ENCODE peak calls at places on chromosomes 1 and 21, in five cellular contexts. One of them, this sample, is unnamed.

GRCh38 chr1:158095737-158096335 is 84.9 kb upstream of the CD1D start:
- DNase-seq in tibial artery: no peak
- DNase-seq in osteocyte: no peak
- DNase-seq in HFF-Myc: no peak
- DNase-seq in endothelial cell: peak
- DNase-seq in this sample: no peak

GRCh38 chr1:63892632-63893395 is 119.0 kb downstream of the ROR1 start:
- DNase-seq in tibial artery: no peak
- DNase-seq in osteocyte: no peak
- DNase-seq in HFF-Myc: no peak
- DNase-seq in endothelial cell: no peak
- DNase-seq in this sample: peak

GRCh38 chr1:7117599-7118281 is 332.5 kb downstream of the CAMTA1 start:
- DNase-seq in tibial artery: peak
- DNase-seq in osteocyte: no peak
- DNase-seq in HFF-Myc: peak
- DNase-seq in endothelial cell: peak
- DNase-seq in this sample: no peak

GRCh38 chr1:48864913-48865312 is 88.2 kb upstream of the BEND5 start:
- DNase-seq in tibial artery: no peak
- DNase-seq in osteocyte: no peak
- DNase-seq in HFF-Myc: no peak
- DNase-seq in endothelial cell: no peak
- DNase-seq in this sample: no peak

GRCh38 chr1:169115891-169116585 is 9.5 kb downstream of the ATP1B1 start:
- DNase-seq in tibial artery: no peak
- DNase-seq in osteocyte: no peak
- DNase-seq in HFF-Myc: no peak
- DNase-seq in endothelial cell: no peak
- DNase-seq in this sample: peak

GRCh38 chr1:202811296-202812175 is 782 bp downstream of the PCAT6 start:
- DNase-seq in tibial artery: no peak
- DNase-seq in osteocyte: no peak
- DNase-seq in HFF-Myc: no peak
- DNase-seq in endothelial cell: peak
- DNase-seq in this sample: no peak

GRCh38 chr1:213979751-213980605 is 7.8 kb upstream of the PROX1 start:
- DNase-seq in tibial artery: no peak
- DNase-seq in osteocyte: no peak
- DNase-seq in HFF-Myc: no peak
- DNase-seq in endothelial cell: no peak
- DNase-seq in this sample: no peak

GRCh38 chr1:28078680-28079626 is 9.5 kb downstream of the EYA3 start:
- DNase-seq in tibial artery: no peak
- DNase-seq in osteocyte: no peak
- DNase-seq in HFF-Myc: no peak
- DNase-seq in endothelial cell: no peak
- DNase-seq in this sample: no peak

GRCh38 chr1:24752305-24752704 is 7.1 kb downstream of the CLIC4 start:
- DNase-seq in tibial artery: no peak
- DNase-seq in osteocyte: peak
- DNase-seq in HFF-Myc: no peak
- DNase-seq in endothelial cell: no peak
- DNase-seq in this sample: no peak

GRCh38 chr1:74324684-74325448 is 89.7 kb downstream of the TNNI3K start:
- DNase-seq in tibial artery: no peak
- DNase-seq in osteocyte: no peak
- DNase-seq in HFF-Myc: no peak
- DNase-seq in endothelial cell: no peak
- DNase-seq in this sample: no peak

GRCh38 chr21:26041441-26042180 is 129.0 kb downstream of the APP start:
- DNase-seq in tibial artery: no peak
- DNase-seq in osteocyte: no peak
- DNase-seq in HFF-Myc: no peak
- DNase-seq in endothelial cell: no peak
- DNase-seq in this sample: no peak

GRCh38 chr1:197307551-197307950 is 39.5 kb downstream of the CRB1 start:
- DNase-seq in tibial artery: no peak
- DNase-seq in osteocyte: no peak
- DNase-seq in HFF-Myc: no peak
- DNase-seq in endothelial cell: no peak
- DNase-seq in this sample: no peak

GRCh38 chr1:33742663-33743062 is 121.2 kb upstream of the HMGB4 start:
- DNase-seq in tibial artery: no peak
- DNase-seq in osteocyte: peak
- DNase-seq in HFF-Myc: no peak
- DNase-seq in endothelial cell: no peak
- DNase-seq in this sample: no peak

GRCh38 chr21:35222021-35222420 is 172.9 kb upstream of the RUNX1 start:
- DNase-seq in tibial artery: no peak
- DNase-seq in osteocyte: no peak
- DNase-seq in HFF-Myc: no peak
- DNase-seq in endothelial cell: no peak
- DNase-seq in this sample: no peak

GRCh38 chr1:192998536-192998935 is 60.6 kb downstream of the UCHL5 start:
- DNase-seq in tibial artery: no peak
- DNase-seq in osteocyte: no peak
- DNase-seq in HFF-Myc: no peak
- DNase-seq in endothelial cell: no peak
- DNase-seq in this sample: no peak

GRCh38 chr21:23101111-23101510 is 2102.9 kb downstream of the NCAM2 start:
- DNase-seq in tibial artery: no peak
- DNase-seq in osteocyte: no peak
- DNase-seq in HFF-Myc: no peak
- DNase-seq in endothelial cell: no peak
- DNase-seq in this sample: no peak

GRCh38 chr1:90402893-90403849 is 313.9 kb downstream of the BARHL2 start:
- DNase-seq in tibial artery: no peak
- DNase-seq in osteocyte: no peak
- DNase-seq in HFF-Myc: peak
- DNase-seq in endothelial cell: peak
- DNase-seq in this sample: no peak

GRCh38 chr21:29025328-29025713 is 853 bp downstream of the USP16 start:
- DNase-seq in tibial artery: no peak
- DNase-seq in osteocyte: no peak
- DNase-seq in HFF-Myc: no peak
- DNase-seq in endothelial cell: no peak
- DNase-seq in this sample: no peak

GRCh38 chr1:207152792-207153434 is 48.9 kb downstream of the C4BPA start:
- DNase-seq in tibial artery: no peak
- DNase-seq in osteocyte: no peak
- DNase-seq in HFF-Myc: no peak
- DNase-seq in endothelial cell: no peak
- DNase-seq in this sample: no peak

GRCh38 chr1:153122831-153123421 is 9.6 kb upstream of the SPRR2F start:
- DNase-seq in tibial artery: no peak
- DNase-seq in osteocyte: no peak
- DNase-seq in HFF-Myc: no peak
- DNase-seq in endothelial cell: peak
- DNase-seq in this sample: no peak

GRCh38 chr1:40709100-40709801 is 17.7 kb downstream of the NFYC start:
- DNase-seq in tibial artery: peak
- DNase-seq in osteocyte: peak
- DNase-seq in HFF-Myc: peak
- DNase-seq in endothelial cell: peak
- DNase-seq in this sample: peak

GRCh38 chr21:38503588-38503987 is 5.3 kb upstream of the ERG start:
- DNase-seq in tibial artery: peak
- DNase-seq in osteocyte: no peak
- DNase-seq in HFF-Myc: peak
- DNase-seq in endothelial cell: peak
- DNase-seq in this sample: no peak

GRCh38 chr1:36137776-36138175 is 11.5 kb downstream of the TRAPPC3 start:
- DNase-seq in tibial artery: no peak
- DNase-seq in osteocyte: no peak
- DNase-seq in HFF-Myc: no peak
- DNase-seq in endothelial cell: no peak
- DNase-seq in this sample: no peak

GRCh38 chr1:100606438-100606837 is 68.5 kb downstream of the GPR88 start:
- DNase-seq in tibial artery: no peak
- DNase-seq in osteocyte: no peak
- DNase-seq in HFF-Myc: no peak
- DNase-seq in endothelial cell: peak
- DNase-seq in this sample: no peak

GRCh38 chr1:59015708-59016107 is 231.9 kb upstream of the JUN start:
- DNase-seq in tibial artery: no peak
- DNase-seq in osteocyte: no peak
- DNase-seq in HFF-Myc: peak
- DNase-seq in endothelial cell: no peak
- DNase-seq in this sample: no peak

GRCh38 chr1:12078938-12079861 is 16.1 kb downstream of the TNFRSF8 start:
- DNase-seq in tibial artery: no peak
- DNase-seq in osteocyte: no peak
- DNase-seq in HFF-Myc: peak
- DNase-seq in endothelial cell: peak
- DNase-seq in this sample: no peak

GRCh38 chr1:85692730-85693314 is 15.4 kb downstream of the ZNHIT6 start:
- DNase-seq in tibial artery: no peak
- DNase-seq in osteocyte: no peak
- DNase-seq in HFF-Myc: peak
- DNase-seq in endothelial cell: no peak
- DNase-seq in this sample: no peak

DNA sequence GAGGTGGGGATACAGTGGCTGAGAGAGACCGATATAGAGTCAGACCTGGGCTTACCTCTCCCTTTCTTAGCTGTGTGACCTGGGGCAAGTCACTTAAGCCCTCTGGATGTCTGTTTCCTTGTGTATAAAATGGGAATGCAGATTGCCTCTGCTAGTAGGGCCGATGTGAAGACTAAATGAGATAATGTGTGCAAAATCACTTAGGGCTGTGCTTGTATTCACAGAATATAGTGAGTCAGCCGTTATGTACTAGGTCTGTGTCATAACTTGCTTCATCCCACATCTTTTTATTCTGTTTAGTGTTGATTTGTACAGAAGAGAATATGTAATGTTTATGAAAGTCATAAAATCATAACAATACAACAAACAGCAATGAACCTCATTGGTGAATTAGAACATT is 56.0 kb downstream of the PTPRU start:
- DNase-seq in tibial artery: no peak
- DNase-seq in osteocyte: no peak
- DNase-seq in HFF-Myc: no peak
- DNase-seq in endothelial cell: no peak
- DNase-seq in this sample: no peak
- TF ChIP-seq CTCF in tibial artery: no peak
- TF ChIP-seq CTCF in osteocyte: no peak
- TF ChIP-seq CTCF in HFF-Myc: no peak
- TF ChIP-seq CTCF in endothelial cell: no peak
- TF ChIP-seq CTCF in this sample: no peak

GRCh38 chr1:15501208-15502032 is 22.6 kb downstream of the CASP9 start:
- DNase-seq in tibial artery: no peak
- DNase-seq in osteocyte: no peak
- DNase-seq in HFF-Myc: no peak
- DNase-seq in endothelial cell: peak
- DNase-seq in this sample: peak
- TF ChIP-seq CTCF in tibial artery: no peak
- TF ChIP-seq CTCF in osteocyte: peak
- TF ChIP-seq CTCF in HFF-Myc: peak
- TF ChIP-seq CTCF in endothelial cell: peak
- TF ChIP-seq CTCF in this sample: peak

GRCh38 chr1:201021333-201022177 is 2.0 kb downstream of the KIF21B start:
- DNase-seq in tibial artery: no peak
- DNase-seq in osteocyte: no peak
- DNase-seq in HFF-Myc: no peak
- DNase-seq in endothelial cell: no peak
- DNase-seq in this sample: no peak

GRCh38 chr1:201023517-201023902 is at the start of gene KIF21B:
- DNase-seq in tibial artery: peak
- DNase-seq in osteocyte: peak
- DNase-seq in HFF-Myc: no peak
- DNase-seq in endothelial cell: peak
- DNase-seq in this sample: peak

GRCh38 chr1:201024251-201024998 is 911 bp upstream of the KIF21B start:
- DNase-seq in tibial artery: no peak
- DNase-seq in osteocyte: no peak
- DNase-seq in HFF-Myc: no peak
- DNase-seq in endothelial cell: no peak
- DNase-seq in this sample: no peak

GRCh38 chr1:201022178-201022823 is 1.2 kb downstream of the KIF21B start:
- DNase-seq in tibial artery: no peak
- DNase-seq in osteocyte: no peak
- DNase-seq in HFF-Myc: no peak
- DNase-seq in endothelial cell: no peak
- DNase-seq in this sample: no peak

GRCh38 chr1:201022824-201023516 is 544 bp downstream of the KIF21B start:
- DNase-seq in tibial artery: no peak
- DNase-seq in osteocyte: no peak
- DNase-seq in HFF-Myc: no peak
- DNase-seq in endothelial cell: peak
- DNase-seq in this sample: peak
- TF ChIP-seq CTCF in tibial artery: no peak
- TF ChIP-seq CTCF in osteocyte: no peak
- TF ChIP-seq CTCF in HFF-Myc: no peak
- TF ChIP-seq CTCF in endothelial cell: no peak
- TF ChIP-seq CTCF in this sample: no peak

GRCh38 chr1:31715873-31716220 is 12.0 kb upstream of the COL16A1 start:
- DNase-seq in tibial artery: no peak
- DNase-seq in osteocyte: no peak
- DNase-seq in HFF-Myc: no peak
- DNase-seq in endothelial cell: no peak
- DNase-seq in this sample: no peak

GRCh38 chr1:31712625-31713024 is 8.8 kb upstream of the COL16A1 start:
- DNase-seq in tibial artery: peak
- DNase-seq in osteocyte: no peak
- DNase-seq in HFF-Myc: no peak
- DNase-seq in endothelial cell: no peak
- DNase-seq in this sample: no peak

GRCh38 chr1:31712041-31712440 is 8.2 kb upstream of the COL16A1 start:
- DNase-seq in tibial artery: no peak
- DNase-seq in osteocyte: no peak
- DNase-seq in HFF-Myc: no peak
- DNase-seq in endothelial cell: no peak
- DNase-seq in this sample: no peak

GRCh38 chr1:31715097-31715872 is 11.5 kb upstream of the COL16A1 start:
- DNase-seq in tibial artery: peak
- DNase-seq in osteocyte: peak
- DNase-seq in HFF-Myc: peak
- DNase-seq in endothelial cell: peak
- DNase-seq in this sample: no peak

DNA sequence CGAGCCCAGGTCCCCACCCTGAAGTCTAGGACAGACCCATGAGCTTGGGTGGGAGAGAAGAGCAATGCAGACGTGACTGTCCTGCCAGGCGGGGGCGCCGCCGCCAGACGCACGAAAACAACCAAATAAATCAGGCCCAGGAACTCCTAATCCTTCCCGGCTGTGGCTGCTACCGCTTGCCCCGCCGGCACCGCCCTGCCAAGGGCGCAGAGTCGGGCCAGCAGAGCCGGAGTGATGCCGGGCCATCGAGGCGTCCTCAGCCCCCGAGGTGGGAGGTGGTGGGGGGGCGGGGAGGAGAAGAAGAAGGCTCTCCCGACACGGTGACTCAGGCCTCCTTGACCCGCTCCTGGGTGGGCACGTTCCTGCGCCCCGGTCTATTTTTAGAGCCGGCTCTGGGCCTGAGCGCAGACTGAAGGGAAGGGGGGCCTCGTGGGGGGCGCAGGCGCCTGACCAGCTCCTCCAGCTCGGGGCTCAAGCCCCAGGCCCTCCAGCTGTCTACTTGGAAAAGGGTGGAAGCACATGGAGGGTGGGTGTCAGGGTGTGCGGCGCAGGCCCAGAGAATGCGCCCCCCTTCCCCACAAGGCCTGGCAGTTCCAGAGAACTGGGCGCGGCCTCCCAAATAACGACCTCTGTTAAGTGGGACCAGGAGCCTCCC is 10.8 kb upstream of the COL16A1 start:
- DNase-seq in tibial artery: peak
- DNase-seq in osteocyte: no peak
- DNase-seq in HFF-Myc: no peak
- DNase-seq in endothelial cell: peak
- DNase-seq in this sample: no peak
- TF ChIP-seq CTCF in tibial artery: peak
- TF ChIP-seq CTCF in osteocyte: peak
- TF ChIP-seq CTCF in HFF-Myc: peak
- TF ChIP-seq CTCF in endothelial cell: no peak
- TF ChIP-seq CTCF in this sample: no peak

This sample was measured in natural killer cell.